ENCODE peak calls at places on chromosomes 7 and 10, in seven cellular contexts. E, A, Y, B, K, Q and P are unnamed samples. For H3K9me3, the result is how much of the 10 kb centered on the place peaks cover.

GRCh38 chr7:70975816-70976215 is 156.1 kb upstream of the GALNT17 start:
- DNase-seq in E (no peak), A (no peak), Y (no peak), B (no peak), K (no peak), Q (no peak), P (no peak)

GRCh38 chr7:115676080-115676479 is 354.5 kb downstream of the TFEC start:
- DNase-seq in E (peak), A (peak), Y (no peak), B (peak), K (no peak), Q (peak), P (no peak)

GRCh38 chr10:129786216-129786615 is 177.9 kb downstream of the EBF3 start:
- DNase-seq in E (no peak), A (no peak), Y (no peak), B (no peak), K (peak), Q (no peak), P (no peak)

GRCh38 chr7:2873686-2874551 is 29.8 kb upstream of the GNA12 start:
- DNase-seq in E (peak), A (peak), Y (no peak), B (peak), K (no peak), Q (peak), P (no peak)

GRCh38 chr10:129464251-129464650 is 2.8 kb upstream of the MGMT start:
- DNase-seq in E (no peak), A (no peak), Y (no peak), B (no peak), K (no peak), Q (no peak), P (no peak)

GRCh38 chr7:151575471-151575870 is 55.8 kb upstream of the RHEB start:
- DNase-seq in E (no peak), A (no peak), Y (no peak), B (no peak), K (no peak), Q (no peak), P (no peak)

GRCh38 chr7:122803323-122803722 is 82.9 kb downstream of the CADPS2 start:
- DNase-seq in E (no peak), A (no peak), Y (no peak), B (no peak), K (no peak), Q (peak), P (no peak)

GRCh38 chr10:31584098-31584631 is 265.1 kb downstream of the ZEB1 start:
- DNase-seq in E (no peak), A (no peak), Y (no peak), B (no peak), K (no peak), Q (no peak), P (no peak)

GRCh38 chr10:86343761-86344160 is 22.8 kb downstream of the GRID1 start:
- DNase-seq in E (no peak), A (no peak), Y (peak), B (no peak), K (peak), Q (no peak), P (no peak)

GRCh38 chr10:100586959-100587358 is 51.2 kb downstream of the HIF1AN start:
- DNase-seq in E (no peak), A (no peak), Y (no peak), B (no peak), K (no peak), Q (no peak), P (no peak)

GRCh38 chr10:118272090-118272775 is 69.9 kb downstream of the FAM204A start:
- DNase-seq in E (peak), A (peak), Y (no peak), B (no peak), K (no peak), Q (no peak), P (no peak)

GRCh38 chr7:128444242-128444641 is 11.4 kb upstream of the HILPDA start:
- DNase-seq in E (no peak), A (no peak), Y (no peak), B (no peak), K (no peak), Q (no peak), P (no peak)

GRCh38 chr7:138813945-138814344 is 15.9 kb upstream of the ATP6V0A4 start:
- DNase-seq in E (no peak), A (no peak), Y (no peak), B (peak), K (no peak), Q (no peak), P (no peak)

DNA sequence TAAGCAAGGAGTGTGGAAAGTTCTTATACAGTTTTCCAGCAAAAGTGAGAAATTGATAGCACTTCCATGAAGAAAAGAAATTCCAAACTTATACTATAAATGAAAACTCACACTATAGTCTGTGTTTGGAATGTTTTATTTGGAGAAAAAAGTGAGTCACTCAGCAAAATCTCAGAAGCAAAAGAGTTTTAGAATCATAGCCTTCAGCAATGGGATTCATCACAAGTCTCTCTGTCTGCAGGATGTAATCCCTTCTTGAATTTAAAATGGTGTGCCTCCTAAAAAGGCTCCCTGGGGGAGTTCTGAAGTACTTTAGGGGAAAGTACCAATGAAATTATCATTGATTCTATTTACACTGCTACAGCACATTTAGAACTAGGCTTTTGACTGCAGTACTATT is 756.4 kb downstream of the XPNPEP1 start:
- DNase-seq in E (peak), A (no peak), Y (no peak), B (no peak), K (no peak), Q (no peak), P (no peak)
- H3K9me3 ChIP-seq in E (under half), A (under half), Y (under half), B (under half), K (under half), Q (under half), P (under half)

GRCh38 chr10:101827919-101828600 is 9.8 kb upstream of the OGA start:
- DNase-seq in E (no peak), A (no peak), Y (no peak), B (no peak), K (peak), Q (no peak), P (no peak)
- H3K9me3 ChIP-seq in E (under half), A (under half), Y (under half), B (under half), K (under half), Q (under half), P (under half)

DNA sequence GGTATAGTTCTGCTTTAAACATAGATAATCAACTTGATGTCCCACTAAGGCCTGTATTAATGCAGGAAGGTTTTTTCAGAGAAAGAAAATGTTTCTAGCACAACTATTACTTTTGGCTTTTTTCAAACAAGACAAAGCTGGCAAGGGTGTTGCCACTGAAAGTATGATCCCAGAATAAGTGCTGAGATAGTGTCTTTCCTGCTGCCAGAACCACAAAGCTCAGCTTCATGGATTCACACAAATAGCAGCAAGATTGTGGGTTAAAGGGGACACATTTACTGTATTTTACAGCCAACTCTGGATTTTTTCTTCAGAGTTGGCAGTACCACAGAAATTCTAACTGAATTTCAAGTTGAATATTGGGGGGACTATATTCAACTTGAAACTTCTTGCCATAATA is 4.3 kb downstream of the NCOA4 start:
- DNase-seq in E (no peak), A (no peak), Y (no peak), B (no peak), K (no peak), Q (no peak), P (no peak)
- H3K9me3 ChIP-seq in E (under half), A (under half), Y (under half), B (under half), K (under half), Q (under half), P (under half)

GRCh38 chr7:15581352-15581951 is 19.6 kb upstream of the AGMO start:
- DNase-seq in E (no peak), A (no peak), Y (no peak), B (no peak), K (no peak), Q (no peak), P (no peak)
- H3K9me3 ChIP-seq in E (under half), A (under half), Y (under half), B (under half), K (under half), Q (under half), P (under half)

DNA sequence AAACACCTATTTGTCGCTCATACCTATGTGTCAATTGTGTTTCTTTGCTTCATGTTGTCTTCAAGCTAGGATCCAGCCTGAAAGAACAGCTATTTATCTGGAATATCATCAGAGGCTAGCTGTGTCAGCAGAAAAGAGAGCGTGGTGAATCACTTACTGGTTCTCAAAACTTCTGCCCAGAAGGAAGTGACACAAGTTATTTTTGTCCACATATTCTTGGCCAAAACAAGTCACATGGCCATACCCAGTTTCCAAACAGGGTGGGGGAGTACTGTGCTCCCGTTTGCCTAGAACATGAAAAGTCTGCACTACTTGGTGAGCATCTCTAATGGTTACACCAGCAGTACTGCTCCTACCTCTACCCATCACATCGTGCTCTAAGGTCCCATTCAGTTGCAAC is 160.9 kb upstream of the CSTF2T start:
- DNase-seq in E (peak), A (no peak), Y (no peak), B (no peak), K (no peak), Q (peak), P (no peak)
- H3K9me3 ChIP-seq in E (under half), A (under half), Y (under half), B (under half), K (under half), Q (under half), P (under half)

DNA sequence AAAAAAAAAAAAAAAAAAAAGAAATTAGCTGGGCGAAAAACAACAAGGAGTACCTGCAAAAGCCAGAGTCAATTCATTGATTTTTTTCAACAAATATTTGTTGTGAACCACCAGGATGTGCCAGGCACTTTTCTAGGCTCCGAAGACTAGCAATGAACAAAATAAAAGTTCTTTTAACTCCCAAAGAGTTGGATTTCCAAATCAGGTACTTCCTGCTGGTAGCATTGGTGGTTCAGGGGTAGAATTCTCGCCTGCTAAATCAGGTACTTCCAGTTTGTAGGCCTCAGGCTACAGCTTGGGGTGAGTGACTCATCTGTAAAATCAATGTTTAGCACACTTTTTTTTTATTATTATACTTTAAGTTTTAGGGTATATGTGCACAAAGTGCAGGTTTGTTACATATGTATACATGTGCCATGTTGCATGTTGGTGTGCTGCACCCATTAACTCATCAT is 10.9 kb downstream of the PPA1 start:
- DNase-seq in E (peak), A (no peak), Y (no peak), B (no peak), K (no peak), Q (no peak), P (no peak)
- H3K9me3 ChIP-seq in E (under half), A (under half), Y (under half), B (under half), K (under half), Q (under half), P (under half)

DNA sequence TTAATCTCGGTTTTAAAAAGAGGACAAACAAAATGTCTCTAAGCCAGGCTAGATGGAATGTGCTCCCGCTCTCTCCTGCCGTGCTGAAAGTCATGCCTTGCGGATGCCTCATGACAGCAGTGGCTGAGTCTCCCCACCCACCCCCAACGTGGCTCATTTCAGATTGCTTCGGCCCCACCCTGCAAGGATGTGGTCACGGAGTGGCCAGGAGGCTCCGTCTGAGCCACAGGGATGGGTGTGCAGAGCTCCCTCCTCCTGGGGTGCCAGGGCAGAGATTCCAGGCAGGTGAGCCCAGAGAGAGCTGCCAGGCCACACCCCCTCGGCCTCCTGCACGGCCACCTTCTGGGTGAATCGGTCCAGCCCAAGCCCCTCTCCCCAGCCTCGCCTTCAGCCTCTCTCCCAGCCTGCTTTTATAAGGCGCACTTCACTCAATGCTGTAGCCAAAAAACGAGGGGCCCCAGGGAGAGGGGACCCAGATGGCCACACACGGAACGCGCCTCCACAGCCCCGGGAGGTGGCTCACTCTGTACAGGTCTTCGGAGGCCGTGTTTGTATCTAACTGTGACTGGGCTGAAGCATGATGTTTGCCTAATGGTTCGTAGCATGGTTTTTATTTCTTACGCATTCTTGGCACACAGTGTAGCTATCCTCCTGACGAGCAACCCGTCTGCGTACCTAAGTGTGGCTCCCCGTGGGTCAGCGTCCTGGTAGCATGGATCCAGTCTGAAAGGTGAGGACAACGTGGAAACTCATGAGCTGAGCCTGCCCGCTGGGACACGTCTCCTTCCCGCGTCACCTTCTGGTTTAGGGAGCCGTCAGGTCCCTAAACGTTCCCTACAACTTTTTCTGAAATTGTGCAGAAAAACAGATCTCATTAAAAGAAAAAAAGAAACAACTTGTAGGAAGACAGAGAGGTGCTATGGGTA is 413.8 kb upstream of the FOXK1 start:
- DNase-seq in E (no peak), A (no peak), Y (no peak), B (no peak), K (no peak), Q (no peak), P (no peak)
- H3K9me3 ChIP-seq in E (under half), A (half or more), Y (under half), B (under half), K (under half), Q (under half), P (under half)